ENCODE peak calls at places on chromosomes 7 and 10, in seven cellular contexts. T, X, F, S, P, K and B are unnamed samples.

GRCh38 chr10:69716711-69717560 is 84.8 kb upstream of the COL13A1 start:
- DNase-seq in T (peak; percentile 65), F (no peak), P (peak; percentile 10), S (peak; percentile 80), K (peak; percentile 52), X (peak; percentile 66), B (peak; percentile 81)

GRCh38 chr10:103666109-103666508 is 172.6 kb downstream of the NEURL1 start:
- DNase-seq in T (no peak), K (no peak), S (peak; percentile 62), X (no peak), P (no peak), F (no peak), B (no peak)

GRCh38 chr7:91776166-91776565 is 104.3 kb downstream of the MTERF1 start:
- DNase-seq in X (no peak), F (no peak), K (no peak), P (no peak), S (no peak), T (no peak), B (no peak)

GRCh38 chr7:6012355-6013104 is 3.5 kb downstream of the AIMP2 start:
- DNase-seq in K (peak; percentile 66), X (peak; percentile 63), S (peak; percentile 79), T (no peak), F (no peak), P (no peak), B (peak; percentile 68)

GRCh38 chr7:152925412-152926147 is 166.0 kb downstream of the ACTR3B start:
- DNase-seq in P (no peak), K (no peak), S (no peak), T (no peak), F (no peak), X (no peak), B (no peak)

GRCh38 chr10:95429639-95430038 is 131.5 kb downstream of the SORBS1 start:
- DNase-seq in F (no peak), S (peak; percentile 81), T (no peak), K (no peak), X (no peak), P (no peak), B (no peak)

GRCh38 chr10:132036153-132036886 is 29.4 kb upstream of the JAKMIP3 start:
- DNase-seq in T (no peak), P (no peak), F (no peak), K (peak; percentile 14), S (no peak), X (no peak), B (no peak)

GRCh38 chr7:150451097-150451793 is 815 bp downstream of the GIMAP8 start:
- DNase-seq in P (peak; percentile 27), F (peak; percentile 78), T (peak; percentile 89), X (peak; percentile 57), S (peak; percentile 86), K (no peak), B (no peak)

GRCh38 chr7:94266278-94266677 is 128.4 kb upstream of the COL1A2 start:
- DNase-seq in P (no peak), X (no peak), S (no peak), F (no peak), K (peak; percentile 37), T (no peak), B (no peak)

GRCh38 chr10:43304687-43305333 is 37.9 kb upstream of the RASGEF1A start:
- DNase-seq in K (peak; percentile 31), T (peak; percentile 72), F (peak; percentile 87), S (peak; percentile 88), X (peak; percentile 76), P (peak; percentile 29), B (peak; percentile 91)

GRCh38 chr10:18164771-18165361 is 24.6 kb downstream of the CACNB2 start:
- DNase-seq in S (no peak), K (peak; percentile 70), X (no peak), P (no peak), T (no peak), F (peak; percentile 77), B (no peak)

GRCh38 chr10:19634163-19634562 is 182.1 kb upstream of the PLXDC2 start:
- DNase-seq in S (no peak), K (no peak), T (no peak), X (no peak), P (no peak), F (no peak), B (no peak)

GRCh38 chr7:27453702-27454405 is 208.8 kb downstream of the HIBADH start:
- DNase-seq in T (no peak), S (no peak), P (no peak), X (no peak), K (peak; percentile 93), F (no peak), B (no peak)

GRCh38 chr10:45008524-45009161 is 7.9 kb downstream of the ZNF22 start:
- DNase-seq in X (no peak), F (peak; percentile 64), K (peak; percentile 94), T (no peak), P (no peak), S (no peak), B (no peak)

GRCh38 chr10:21634599-21635365 is 100.8 kb downstream of the MLLT10 start:
- DNase-seq in F (no peak), K (no peak), T (no peak), X (no peak), P (no peak), S (no peak), B (no peak)

GRCh38 chr10:4678023-4678950 is 147.7 kb upstream of the AKR1E2 start:
- DNase-seq in K (peak; percentile 84), X (peak; percentile 18), S (peak; percentile 58), F (no peak), P (no peak), T (no peak), B (no peak)

GRCh38 chr10:80187060-80187459 is 18.3 kb downstream of the ANXA11 start:
- DNase-seq in F (peak; percentile 41), X (no peak), S (no peak), K (no peak), P (no peak), T (no peak), B (no peak)

GRCh38 chr10:30456262-30456661 is 22.3 kb downstream of the MAP3K8 start:
- DNase-seq in S (peak; percentile 85), P (no peak), F (no peak), X (peak; percentile 42), K (no peak), T (peak; percentile 61), B (no peak)

GRCh38 chr7:44082541-44083207 is 344 bp upstream of the POLM start:
- DNase-seq in F (peak; percentile 100), T (peak; percentile 97), P (peak; percentile 97), K (peak; percentile 99), S (peak; percentile 100), X (peak; percentile 99), B (peak; percentile 99)

GRCh38 chr10:103921750-103922195 is 3.8 kb upstream of the STN1 start:
- DNase-seq in X (peak; percentile 40), S (peak; percentile 59), T (no peak), F (no peak), K (no peak), P (no peak), B (no peak)

GRCh38 chr10:62467509-62467908 is 93.3 kb downstream of the ZNF365 start:
- DNase-seq in T (no peak), K (no peak), X (no peak), P (no peak), F (no peak), S (no peak), B (no peak)

GRCh38 chr10:86210416-86210815 is 156.2 kb downstream of the GRID1 start:
- DNase-seq in T (no peak), K (no peak), P (no peak), X (no peak), S (no peak), F (no peak), B (peak; percentile 32)

GRCh38 chr10:60433684-60434083 is 44.0 kb upstream of the ANK3 start:
- DNase-seq in P (no peak), F (no peak), S (no peak), X (no peak), T (no peak), K (peak; percentile 53), B (no peak)

GRCh38 chr10:22736134-22736533 is 21.8 kb upstream of the PIP4K2A start:
- DNase-seq in P (no peak), X (no peak), F (no peak), S (no peak), T (no peak), K (no peak), B (no peak)

GRCh38 chr10:107969936-107970335 is 805.4 kb upstream of the SORCS1 start:
- DNase-seq in P (no peak), T (no peak), X (no peak), K (no peak), S (no peak), F (no peak), B (no peak)

GRCh38 chr7:148884049-148884298 is at the start of gene EZH2:
- DNase-seq in S (no peak), F (no peak), T (no peak), P (no peak), X (no peak), K (no peak), B (no peak)

GRCh38 chr7:148883233-148884048 is 650 bp downstream of the EZH2 start:
- DNase-seq in T (peak; percentile 66), P (peak; percentile 66), F (peak; percentile 75), K (peak; percentile 40), X (peak; percentile 41), S (peak; percentile 65), B (peak; percentile 78)

GRCh38 chr7:148882668-148883232 is 1.3 kb downstream of the EZH2 start:
- DNase-seq in F (no peak), T (no peak), P (no peak), X (no peak), S (no peak), K (peak; percentile 16), B (no peak)

GRCh38 chr7:148882192-148882591 is 1.9 kb downstream of the EZH2 start:
- DNase-seq in F (no peak), K (no peak), S (no peak), X (no peak), T (no peak), P (no peak), B (no peak)

GRCh38 chr7:148884299-148885022 is 370 bp upstream of the EZH2 start:
- DNase-seq in F (peak; percentile 96), T (peak; percentile 95), K (peak; percentile 92), X (peak; percentile 94), P (peak; percentile 88), S (peak; percentile 96), B (peak; percentile 96)
- H3K27ac ChIP-seq in F (peak overlapping the region; percentile 93), T (peak overlapping the region; percentile 47), K (no peak overlapping the region), X (peak overlapping the region; percentile 95), P (peak overlapping the region; percentile 93), S (peak overlapping the region; percentile 98), B (peak overlapping the region; percentile 87)

GRCh38 chr10:79144341-79145173 is 75.8 kb downstream of the ZMIZ1 start:
- DNase-seq in T (no peak), K (peak; percentile 51), X (no peak), F (no peak), S (no peak), P (no peak), B (no peak)
- H3K4me1 ChIP-seq in T (peaks cover 69% of the 10 kb centered on the region), K (peaks cover 82% of the 10 kb centered on the region), X (peaks cover 48% of the 10 kb centered on the region), F (peaks cover 91% of the 10 kb centered on the region), S (no peaks in the 10 kb centered on the region), P (peaks cover 45% of the 10 kb centered on the region), B (peaks cover 83% of the 10 kb centered on the region)

GRCh38 chr10:73780301-73780700 is 1.5 kb upstream of the CHCHD1 start:
- DNase-seq in K (no peak), X (no peak), S (no peak), F (peak; percentile 55), T (no peak), P (no peak), B (no peak)
- H3K36me3 ChIP-seq in K (peaks cover 42% of the 10 kb centered on the region), X (no peaks in the 10 kb centered on the region), S (peaks cover 47% of the 10 kb centered on the region), F (peaks cover 57% of the 10 kb centered on the region), T (peaks cover 6% of the 10 kb centered on the region), P (peaks cover 21% of the 10 kb centered on the region), B (peaks cover 40% of the 10 kb centered on the region)

DNA sequence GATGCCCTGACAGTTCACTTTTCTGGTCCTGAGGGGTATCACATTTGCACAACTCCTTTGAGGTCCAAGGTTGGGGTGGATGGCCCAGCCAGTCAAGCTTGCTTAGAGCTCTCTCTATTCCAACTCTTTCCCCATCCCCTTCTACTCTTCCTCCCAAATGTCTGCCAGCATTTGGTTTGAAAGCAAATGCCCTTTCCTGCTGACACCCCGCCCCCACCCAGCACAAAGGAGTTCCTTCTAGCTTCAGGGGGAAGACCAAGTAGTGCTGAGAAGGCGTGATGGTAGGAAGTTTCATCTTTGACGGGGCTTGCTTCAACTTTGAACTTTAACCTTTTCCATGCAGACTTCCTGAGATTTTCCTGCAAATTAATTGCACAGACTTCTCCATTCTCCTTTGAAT is 137.5 kb upstream of the TCF7L2 start:
- DNase-seq in P (no peak), F (no peak), T (no peak), S (peak; percentile 27), K (no peak), X (no peak), B (no peak)
- H3K27ac ChIP-seq in P (no peak overlapping the region), F (peak overlapping the region; percentile 70), T (no peak overlapping the region), S (no peak overlapping the region), K (peak overlapping the region; percentile 96), X (peak overlapping the region; percentile 50), B (no peak overlapping the region)